ENCODE peak calls at places on chromosomes 12 and 14, in eight cellular contexts. One of them, this sample, is unnamed.

GRCh38 chr12:123741937-123742572 is 20.0 kb upstream of the DNAH10 start:
- DNase-seq in mesendoderm: no peak
- DNase-seq in pulmonary artery endothelial cell: no peak
- DNase-seq in activated CD4-positive, CD25-positive, alpha-beta regulatory T cell treated with anti-CD3 and anti-CD28 coated beads, Interleukin-2, amount 50 U/mL, for 16 hours: no peak
- DNase-seq in LoVo: no peak
- DNase-seq in IMR-90: no peak
- DNase-seq in CD14-positive monocyte: no peak
- DNase-seq in fibroblast of mammary gland: no peak
- DNase-seq in this sample: no peak

GRCh38 chr12:96210376-96211055 is 16.3 kb downstream of the ELK3 start:
- DNase-seq in mesendoderm: no peak
- DNase-seq in pulmonary artery endothelial cell: no peak
- DNase-seq in activated CD4-positive, CD25-positive, alpha-beta regulatory T cell treated with anti-CD3 and anti-CD28 coated beads, Interleukin-2, amount 50 U/mL, for 16 hours: no peak
- DNase-seq in LoVo: no peak
- DNase-seq in IMR-90: no peak
- DNase-seq in CD14-positive monocyte: no peak
- DNase-seq in fibroblast of mammary gland: no peak
- DNase-seq in this sample: no peak

GRCh38 chr14:84806627-84807026 is 723.3 kb upstream of the FLRT2 start:
- DNase-seq in mesendoderm: peak
- DNase-seq in pulmonary artery endothelial cell: peak
- DNase-seq in activated CD4-positive, CD25-positive, alpha-beta regulatory T cell treated with anti-CD3 and anti-CD28 coated beads, Interleukin-2, amount 50 U/mL, for 16 hours: no peak
- DNase-seq in LoVo: no peak
- DNase-seq in IMR-90: no peak
- DNase-seq in CD14-positive monocyte: no peak
- DNase-seq in fibroblast of mammary gland: no peak
- DNase-seq in this sample: no peak

GRCh38 chr12:121628037-121628436 is 1.7 kb downstream of the ORAI1 start:
- DNase-seq in mesendoderm: peak
- DNase-seq in pulmonary artery endothelial cell: no peak
- DNase-seq in activated CD4-positive, CD25-positive, alpha-beta regulatory T cell treated with anti-CD3 and anti-CD28 coated beads, Interleukin-2, amount 50 U/mL, for 16 hours: no peak
- DNase-seq in LoVo: peak
- DNase-seq in IMR-90: no peak
- DNase-seq in CD14-positive monocyte: no peak
- DNase-seq in fibroblast of mammary gland: no peak
- DNase-seq in this sample: no peak

GRCh38 chr12:46450279-46450748 is 77.7 kb upstream of the SLC38A2 start:
- DNase-seq in mesendoderm: no peak
- DNase-seq in pulmonary artery endothelial cell: no peak
- DNase-seq in activated CD4-positive, CD25-positive, alpha-beta regulatory T cell treated with anti-CD3 and anti-CD28 coated beads, Interleukin-2, amount 50 U/mL, for 16 hours: no peak
- DNase-seq in LoVo: no peak
- DNase-seq in IMR-90: no peak
- DNase-seq in CD14-positive monocyte: peak
- DNase-seq in fibroblast of mammary gland: no peak
- DNase-seq in this sample: no peak

GRCh38 chr14:67319142-67319541 is 40.5 kb downstream of the ATP6V1D start:
- DNase-seq in mesendoderm: no peak
- DNase-seq in pulmonary artery endothelial cell: no peak
- DNase-seq in activated CD4-positive, CD25-positive, alpha-beta regulatory T cell treated with anti-CD3 and anti-CD28 coated beads, Interleukin-2, amount 50 U/mL, for 16 hours: no peak
- DNase-seq in LoVo: no peak
- DNase-seq in IMR-90: peak
- DNase-seq in CD14-positive monocyte: no peak
- DNase-seq in fibroblast of mammary gland: no peak
- DNase-seq in this sample: no peak

GRCh38 chr12:88579941-88580871 is at the start of gene KITLG:
- DNase-seq in mesendoderm: peak
- DNase-seq in pulmonary artery endothelial cell: peak
- DNase-seq in activated CD4-positive, CD25-positive, alpha-beta regulatory T cell treated with anti-CD3 and anti-CD28 coated beads, Interleukin-2, amount 50 U/mL, for 16 hours: no peak
- DNase-seq in LoVo: peak
- DNase-seq in IMR-90: peak
- DNase-seq in CD14-positive monocyte: no peak
- DNase-seq in fibroblast of mammary gland: peak
- DNase-seq in this sample: peak

GRCh38 chr12:31915442-31915841 is 43.8 kb upstream of the RESF1 start:
- DNase-seq in mesendoderm: no peak
- DNase-seq in pulmonary artery endothelial cell: no peak
- DNase-seq in activated CD4-positive, CD25-positive, alpha-beta regulatory T cell treated with anti-CD3 and anti-CD28 coated beads, Interleukin-2, amount 50 U/mL, for 16 hours: no peak
- DNase-seq in LoVo: no peak
- DNase-seq in IMR-90: no peak
- DNase-seq in CD14-positive monocyte: no peak
- DNase-seq in fibroblast of mammary gland: no peak
- DNase-seq in this sample: no peak

GRCh38 chr14:81765654-81766275 is 232.1 kb upstream of the SEL1L start:
- DNase-seq in mesendoderm: peak
- DNase-seq in pulmonary artery endothelial cell: no peak
- DNase-seq in activated CD4-positive, CD25-positive, alpha-beta regulatory T cell treated with anti-CD3 and anti-CD28 coated beads, Interleukin-2, amount 50 U/mL, for 16 hours: no peak
- DNase-seq in LoVo: no peak
- DNase-seq in IMR-90: no peak
- DNase-seq in CD14-positive monocyte: no peak
- DNase-seq in fibroblast of mammary gland: no peak
- DNase-seq in this sample: no peak

GRCh38 chr12:69908208-69908607 is 83.2 kb downstream of the MYRFL start:
- DNase-seq in mesendoderm: no peak
- DNase-seq in pulmonary artery endothelial cell: peak
- DNase-seq in activated CD4-positive, CD25-positive, alpha-beta regulatory T cell treated with anti-CD3 and anti-CD28 coated beads, Interleukin-2, amount 50 U/mL, for 16 hours: no peak
- DNase-seq in LoVo: no peak
- DNase-seq in IMR-90: no peak
- DNase-seq in CD14-positive monocyte: no peak
- DNase-seq in fibroblast of mammary gland: no peak
- DNase-seq in this sample: no peak

GRCh38 chr12:133105620-133106019 is 24.5 kb downstream of the ZNF891 start:
- DNase-seq in mesendoderm: peak
- DNase-seq in pulmonary artery endothelial cell: no peak
- DNase-seq in activated CD4-positive, CD25-positive, alpha-beta regulatory T cell treated with anti-CD3 and anti-CD28 coated beads, Interleukin-2, amount 50 U/mL, for 16 hours: no peak
- DNase-seq in LoVo: no peak
- DNase-seq in IMR-90: no peak
- DNase-seq in CD14-positive monocyte: no peak
- DNase-seq in fibroblast of mammary gland: peak
- DNase-seq in this sample: no peak

GRCh38 chr12:11497438-11497837 is 102.1 kb upstream of the PRB2 start:
- DNase-seq in mesendoderm: no peak
- DNase-seq in pulmonary artery endothelial cell: no peak
- DNase-seq in activated CD4-positive, CD25-positive, alpha-beta regulatory T cell treated with anti-CD3 and anti-CD28 coated beads, Interleukin-2, amount 50 U/mL, for 16 hours: no peak
- DNase-seq in LoVo: no peak
- DNase-seq in IMR-90: no peak
- DNase-seq in CD14-positive monocyte: no peak
- DNase-seq in fibroblast of mammary gland: no peak
- DNase-seq in this sample: no peak

GRCh38 chr12:61750604-61751003 is 509.6 kb upstream of the USP15 start:
- DNase-seq in mesendoderm: no peak
- DNase-seq in pulmonary artery endothelial cell: no peak
- DNase-seq in activated CD4-positive, CD25-positive, alpha-beta regulatory T cell treated with anti-CD3 and anti-CD28 coated beads, Interleukin-2, amount 50 U/mL, for 16 hours: no peak
- DNase-seq in LoVo: no peak
- DNase-seq in IMR-90: no peak
- DNase-seq in CD14-positive monocyte: no peak
- DNase-seq in fibroblast of mammary gland: peak
- DNase-seq in this sample: no peak

GRCh38 chr14:73176673-73177072 is 40.4 kb downstream of the PSEN1 start:
- DNase-seq in mesendoderm: no peak
- DNase-seq in pulmonary artery endothelial cell: no peak
- DNase-seq in activated CD4-positive, CD25-positive, alpha-beta regulatory T cell treated with anti-CD3 and anti-CD28 coated beads, Interleukin-2, amount 50 U/mL, for 16 hours: no peak
- DNase-seq in LoVo: no peak
- DNase-seq in IMR-90: no peak
- DNase-seq in CD14-positive monocyte: no peak
- DNase-seq in fibroblast of mammary gland: peak
- DNase-seq in this sample: no peak

GRCh38 chr12:92505373-92506340 is 197.1 kb upstream of the PLEKHG7 start:
- DNase-seq in mesendoderm: peak
- DNase-seq in pulmonary artery endothelial cell: no peak
- DNase-seq in activated CD4-positive, CD25-positive, alpha-beta regulatory T cell treated with anti-CD3 and anti-CD28 coated beads, Interleukin-2, amount 50 U/mL, for 16 hours: peak
- DNase-seq in LoVo: no peak
- DNase-seq in IMR-90: peak
- DNase-seq in CD14-positive monocyte: peak
- DNase-seq in fibroblast of mammary gland: peak
- DNase-seq in this sample: no peak

GRCh38 chr14:29037428-29037827 is 270.8 kb downstream of the FOXG1 start:
- DNase-seq in mesendoderm: no peak
- DNase-seq in pulmonary artery endothelial cell: no peak
- DNase-seq in activated CD4-positive, CD25-positive, alpha-beta regulatory T cell treated with anti-CD3 and anti-CD28 coated beads, Interleukin-2, amount 50 U/mL, for 16 hours: no peak
- DNase-seq in LoVo: no peak
- DNase-seq in IMR-90: peak
- DNase-seq in CD14-positive monocyte: no peak
- DNase-seq in fibroblast of mammary gland: peak
- DNase-seq in this sample: peak

GRCh38 chr12:31431721-31432120 is 105.8 kb upstream of the SINHCAF start:
- DNase-seq in mesendoderm: no peak
- DNase-seq in pulmonary artery endothelial cell: no peak
- DNase-seq in activated CD4-positive, CD25-positive, alpha-beta regulatory T cell treated with anti-CD3 and anti-CD28 coated beads, Interleukin-2, amount 50 U/mL, for 16 hours: no peak
- DNase-seq in LoVo: no peak
- DNase-seq in IMR-90: peak
- DNase-seq in CD14-positive monocyte: no peak
- DNase-seq in fibroblast of mammary gland: peak
- DNase-seq in this sample: peak

GRCh38 chr14:44029933-44030332 is 477.1 kb downstream of the FSCB start:
- DNase-seq in mesendoderm: no peak
- DNase-seq in pulmonary artery endothelial cell: no peak
- DNase-seq in activated CD4-positive, CD25-positive, alpha-beta regulatory T cell treated with anti-CD3 and anti-CD28 coated beads, Interleukin-2, amount 50 U/mL, for 16 hours: no peak
- DNase-seq in LoVo: no peak
- DNase-seq in IMR-90: no peak
- DNase-seq in CD14-positive monocyte: no peak
- DNase-seq in fibroblast of mammary gland: peak
- DNase-seq in this sample: no peak

GRCh38 chr14:68703093-68703492 is 89.8 kb downstream of the ZFP36L1 start:
- DNase-seq in mesendoderm: no peak
- DNase-seq in pulmonary artery endothelial cell: no peak
- DNase-seq in activated CD4-positive, CD25-positive, alpha-beta regulatory T cell treated with anti-CD3 and anti-CD28 coated beads, Interleukin-2, amount 50 U/mL, for 16 hours: no peak
- DNase-seq in LoVo: peak
- DNase-seq in IMR-90: peak
- DNase-seq in CD14-positive monocyte: peak
- DNase-seq in fibroblast of mammary gland: peak
- DNase-seq in this sample: no peak

GRCh38 chr14:68939893-68940613 is 39.0 kb downstream of the ACTN1 start:
- DNase-seq in mesendoderm: peak
- DNase-seq in pulmonary artery endothelial cell: peak
- DNase-seq in activated CD4-positive, CD25-positive, alpha-beta regulatory T cell treated with anti-CD3 and anti-CD28 coated beads, Interleukin-2, amount 50 U/mL, for 16 hours: no peak
- DNase-seq in LoVo: no peak
- DNase-seq in IMR-90: peak
- DNase-seq in CD14-positive monocyte: no peak
- DNase-seq in fibroblast of mammary gland: peak
- DNase-seq in this sample: peak

GRCh38 chr12:113863455-113863845 is 102.7 kb downstream of the RBM19 start:
- DNase-seq in mesendoderm: no peak
- DNase-seq in pulmonary artery endothelial cell: no peak
- DNase-seq in activated CD4-positive, CD25-positive, alpha-beta regulatory T cell treated with anti-CD3 and anti-CD28 coated beads, Interleukin-2, amount 50 U/mL, for 16 hours: no peak
- DNase-seq in LoVo: no peak
- DNase-seq in IMR-90: peak
- DNase-seq in CD14-positive monocyte: no peak
- DNase-seq in fibroblast of mammary gland: peak
- DNase-seq in this sample: no peak